ENCODE peak calls at places on chromosomes 5 and 9, in six cellular contexts. One of them, this sample, is unnamed.

GRCh38 chr5:172283020-172283861 is at the start of gene UBTD2:
- DNase-seq in suprapubic skin: peak; percentile 90
- DNase-seq in A549: peak; percentile 87
- DNase-seq in uterus: peak; percentile 85
- DNase-seq in NB4: peak; percentile 86
- DNase-seq in Peyer's patch: peak; percentile 74
- DNase-seq in this sample: peak; percentile 89

GRCh38 chr9:110351009-110351467 is 13.4 kb upstream of the TXNDC8 start:
- DNase-seq in uterus: no peak
- DNase-seq in NB4: no peak
- DNase-seq in suprapubic skin: no peak
- DNase-seq in A549: peak; percentile 16
- DNase-seq in Peyer's patch: no peak
- DNase-seq in this sample: no peak

GRCh38 chr9:103431809-103432208 is 436.7 kb downstream of the CYLC2 start:
- DNase-seq in A549: no peak
- DNase-seq in NB4: no peak
- DNase-seq in Peyer's patch: no peak
- DNase-seq in suprapubic skin: no peak
- DNase-seq in uterus: no peak
- DNase-seq in this sample: no peak

GRCh38 chr5:37836173-37837100 is 3.4 kb downstream of the GDNF start:
- DNase-seq in suprapubic skin: no peak
- DNase-seq in A549: peak; percentile 28
- DNase-seq in Peyer's patch: no peak
- DNase-seq in NB4: no peak
- DNase-seq in uterus: no peak
- DNase-seq in this sample: no peak

GRCh38 chr9:79574716-79575242 is 3.0 kb downstream of the TLE4 start:
- DNase-seq in NB4: no peak
- DNase-seq in Peyer's patch: no peak
- DNase-seq in A549: no peak
- DNase-seq in suprapubic skin: no peak
- DNase-seq in uterus: no peak
- DNase-seq in this sample: no peak

GRCh38 chr9:92715488-92716231 is 45.7 kb upstream of the IPPK start:
- DNase-seq in A549: no peak
- DNase-seq in Peyer's patch: no peak
- DNase-seq in uterus: peak; percentile 47
- DNase-seq in suprapubic skin: peak; percentile 83
- DNase-seq in NB4: peak; percentile 18
- DNase-seq in this sample: peak; percentile 45

GRCh38 chr9:12511726-12512125 is 181.5 kb upstream of the TYRP1 start:
- DNase-seq in uterus: no peak
- DNase-seq in Peyer's patch: no peak
- DNase-seq in NB4: no peak
- DNase-seq in A549: no peak
- DNase-seq in suprapubic skin: no peak
- DNase-seq in this sample: no peak

GRCh38 chr5:177964471-177964870 is 31.6 kb downstream of the PROP1 start:
- DNase-seq in uterus: no peak
- DNase-seq in A549: no peak
- DNase-seq in NB4: no peak
- DNase-seq in suprapubic skin: peak; percentile 50
- DNase-seq in Peyer's patch: no peak
- DNase-seq in this sample: no peak

GRCh38 chr5:172078726-172079345 is 72.4 kb upstream of the FBXW11 start:
- DNase-seq in NB4: peak; percentile 22
- DNase-seq in suprapubic skin: peak; percentile 52
- DNase-seq in Peyer's patch: no peak
- DNase-seq in uterus: no peak
- DNase-seq in A549: no peak
- DNase-seq in this sample: peak; percentile 68

GRCh38 chr9:36163840-36164175 is 5.4 kb upstream of the CCIN start:
- DNase-seq in NB4: no peak
- DNase-seq in A549: no peak
- DNase-seq in Peyer's patch: no peak
- DNase-seq in suprapubic skin: no peak
- DNase-seq in uterus: no peak
- DNase-seq in this sample: no peak

GRCh38 chr9:21081999-21082398 is 4.3 kb upstream of the IFNB1 start:
- DNase-seq in suprapubic skin: no peak
- DNase-seq in Peyer's patch: no peak
- DNase-seq in uterus: no peak
- DNase-seq in A549: no peak
- DNase-seq in NB4: peak; percentile 92
- DNase-seq in this sample: no peak

GRCh38 chr5:67272453-67273130 is 76.0 kb upstream of the CD180 start:
- DNase-seq in NB4: no peak
- DNase-seq in uterus: no peak
- DNase-seq in suprapubic skin: no peak
- DNase-seq in Peyer's patch: no peak
- DNase-seq in A549: no peak
- DNase-seq in this sample: no peak

GRCh38 chr9:95313010-95313498 is 4.5 kb downstream of the FANCC start:
- DNase-seq in Peyer's patch: peak; percentile 20
- DNase-seq in NB4: peak; percentile 38
- DNase-seq in A549: peak; percentile 92
- DNase-seq in uterus: no peak
- DNase-seq in suprapubic skin: no peak
- DNase-seq in this sample: peak; percentile 70

GRCh38 chr5:52945040-52945439 is 44.1 kb upstream of the ITGA2 start:
- DNase-seq in suprapubic skin: no peak
- DNase-seq in Peyer's patch: no peak
- DNase-seq in uterus: no peak
- DNase-seq in A549: no peak
- DNase-seq in NB4: no peak
- DNase-seq in this sample: no peak

GRCh38 chr9:86604741-86605140 is 250.5 kb upstream of the TUT7 start:
- DNase-seq in uterus: no peak
- DNase-seq in A549: no peak
- DNase-seq in Peyer's patch: no peak
- DNase-seq in suprapubic skin: no peak
- DNase-seq in NB4: no peak
- DNase-seq in this sample: no peak

GRCh38 chr5:176803027-176803942 is 7.1 kb upstream of the UNC5A start:
- DNase-seq in uterus: no peak
- DNase-seq in NB4: no peak
- DNase-seq in suprapubic skin: no peak
- DNase-seq in A549: no peak
- DNase-seq in Peyer's patch: no peak
- DNase-seq in this sample: no peak

GRCh38 chr5:76082790-76083554 is at the start of gene SV2C:
- DNase-seq in Peyer's patch: no peak
- DNase-seq in suprapubic skin: no peak
- DNase-seq in A549: no peak
- DNase-seq in NB4: no peak
- DNase-seq in uterus: no peak
- DNase-seq in this sample: no peak

GRCh38 chr9:131747352-131747751 is 7.5 kb upstream of the RAPGEF1 start:
- DNase-seq in Peyer's patch: no peak
- DNase-seq in NB4: peak; percentile 85
- DNase-seq in A549: no peak
- DNase-seq in uterus: no peak
- DNase-seq in suprapubic skin: no peak
- DNase-seq in this sample: no peak

GRCh38 chr9:76619645-76620044 is 144.6 kb upstream of the PCA3 start:
- DNase-seq in suprapubic skin: no peak
- DNase-seq in A549: no peak
- DNase-seq in Peyer's patch: no peak
- DNase-seq in NB4: no peak
- DNase-seq in uterus: no peak
- DNase-seq in this sample: no peak

GRCh38 chr9:21852751-21853150 is 50.3 kb downstream of the MTAP start:
- DNase-seq in suprapubic skin: no peak
- DNase-seq in uterus: no peak
- DNase-seq in A549: no peak
- DNase-seq in NB4: no peak
- DNase-seq in Peyer's patch: no peak
- DNase-seq in this sample: no peak

GRCh38 chr9:92964981-92965758 is 17.8 kb downstream of the FGD3 start:
- DNase-seq in Peyer's patch: peak; percentile 81
- DNase-seq in uterus: no peak
- DNase-seq in suprapubic skin: peak; percentile 78
- DNase-seq in A549: no peak
- DNase-seq in NB4: peak; percentile 88
- DNase-seq in this sample: peak; percentile 81

GRCh38 chr5:152364899-152365298 is 40.2 kb downstream of the NMUR2 start:
- DNase-seq in Peyer's patch: no peak
- DNase-seq in A549: no peak
- DNase-seq in suprapubic skin: no peak
- DNase-seq in uterus: no peak
- DNase-seq in NB4: no peak
- DNase-seq in this sample: no peak

GRCh38 chr5:73940026-73940425 is 314.0 kb downstream of the ARHGEF28 start:
- DNase-seq in A549: no peak
- DNase-seq in NB4: no peak
- DNase-seq in suprapubic skin: no peak
- DNase-seq in uterus: no peak
- DNase-seq in Peyer's patch: no peak
- DNase-seq in this sample: no peak

GRCh38 chr5:2895196-2895595 is 143.7 kb upstream of the IRX2 start:
- DNase-seq in A549: no peak
- DNase-seq in NB4: no peak
- DNase-seq in suprapubic skin: peak; percentile 35
- DNase-seq in uterus: no peak
- DNase-seq in Peyer's patch: no peak
- DNase-seq in this sample: no peak

GRCh38 chr5:133790898-133791297 is 177.5 kb downstream of the C5orf15 start:
- DNase-seq in A549: no peak
- DNase-seq in uterus: no peak
- DNase-seq in NB4: no peak
- DNase-seq in suprapubic skin: no peak
- DNase-seq in Peyer's patch: no peak
- DNase-seq in this sample: no peak

GRCh38 chr5:127838661-127839060 is 135.5 kb downstream of the CCDC192 start:
- DNase-seq in Peyer's patch: no peak
- DNase-seq in uterus: no peak
- DNase-seq in suprapubic skin: no peak
- DNase-seq in A549: no peak
- DNase-seq in NB4: peak; percentile 63
- DNase-seq in this sample: no peak

GRCh38 chr5:132561601-132562000 is 4.8 kb downstream of the RAD50 start:
- DNase-seq in uterus: no peak
- DNase-seq in A549: no peak
- DNase-seq in NB4: peak; percentile 4
- DNase-seq in suprapubic skin: no peak
- DNase-seq in Peyer's patch: no peak
- DNase-seq in this sample: no peak

GRCh38 chr5:106822851-106823250 is 847.9 kb downstream of the EFNA5 start:
- DNase-seq in A549: no peak
- DNase-seq in suprapubic skin: no peak
- DNase-seq in uterus: no peak
- DNase-seq in Peyer's patch: no peak
- DNase-seq in NB4: no peak
- DNase-seq in this sample: no peak

GRCh38 chr5:173953528-173954090 is 35.4 kb upstream of the C5orf47 start:
- DNase-seq in suprapubic skin: no peak
- DNase-seq in uterus: no peak
- DNase-seq in NB4: no peak
- DNase-seq in Peyer's patch: no peak
- DNase-seq in A549: no peak
- DNase-seq in this sample: no peak

GRCh38 chr5:69364850-69365249 is 4.5 kb downstream of the AK6 start:
- DNase-seq in NB4: peak; percentile 5
- DNase-seq in A549: no peak
- DNase-seq in Peyer's patch: no peak
- DNase-seq in uterus: no peak
- DNase-seq in suprapubic skin: no peak
- DNase-seq in this sample: no peak

GRCh38 chr9:124340219-124341069 is 74.8 kb downstream of the PSMB7 start:
- DNase-seq in Peyer's patch: no peak
- DNase-seq in A549: no peak
- DNase-seq in suprapubic skin: no peak
- DNase-seq in NB4: no peak
- DNase-seq in uterus: no peak
- DNase-seq in this sample: no peak
- TF ChIP-seq POLR2A in Peyer's patch: no peak
- TF ChIP-seq POLR2A in A549: no peak
- TF ChIP-seq POLR2A in suprapubic skin: no peak
- TF ChIP-seq POLR2A in NB4: no peak
- TF ChIP-seq POLR2A in uterus: no peak
- TF ChIP-seq POLR2A in this sample: no peak

GRCh38 chr5:134905246-134905996 is 490 bp downstream of the PCBD2 start:
- DNase-seq in uterus: peak; percentile 18
- DNase-seq in Peyer's patch: peak; percentile 59
- DNase-seq in A549: peak; percentile 40
- DNase-seq in NB4: peak; percentile 80
- DNase-seq in suprapubic skin: peak; percentile 79
- DNase-seq in this sample: no peak

GRCh38 chr5:134906811-134907210 is 1.9 kb downstream of the PCBD2 start:
- DNase-seq in NB4: no peak
- DNase-seq in suprapubic skin: no peak
- DNase-seq in A549: no peak
- DNase-seq in Peyer's patch: no peak
- DNase-seq in uterus: no peak
- DNase-seq in this sample: no peak

GRCh38 chr5:134904621-134905245 is at the start of gene PCBD2:
- DNase-seq in NB4: peak; percentile 96
- DNase-seq in uterus: peak; percentile 89
- DNase-seq in suprapubic skin: peak; percentile 93
- DNase-seq in Peyer's patch: peak; percentile 88
- DNase-seq in A549: peak; percentile 83
- DNase-seq in this sample: peak; percentile 97

GRCh38 chr5:134902071-134902801 is 2.7 kb upstream of the PCBD2 start:
- DNase-seq in A549: no peak
- DNase-seq in Peyer's patch: peak; percentile 61
- DNase-seq in suprapubic skin: no peak
- DNase-seq in NB4: peak; percentile 75
- DNase-seq in uterus: no peak
- DNase-seq in this sample: no peak
- H3K4me3 ChIP-seq in A549: no peak overlapping the region
- H3K4me3 ChIP-seq in Peyer's patch: no peak overlapping the region
- H3K4me3 ChIP-seq in suprapubic skin: no peak overlapping the region
- H3K4me3 ChIP-seq in NB4: no peak overlapping the region
- H3K4me3 ChIP-seq in uterus: no peak overlapping the region
- H3K4me3 ChIP-seq in this sample: no peak overlapping the region

DNA sequence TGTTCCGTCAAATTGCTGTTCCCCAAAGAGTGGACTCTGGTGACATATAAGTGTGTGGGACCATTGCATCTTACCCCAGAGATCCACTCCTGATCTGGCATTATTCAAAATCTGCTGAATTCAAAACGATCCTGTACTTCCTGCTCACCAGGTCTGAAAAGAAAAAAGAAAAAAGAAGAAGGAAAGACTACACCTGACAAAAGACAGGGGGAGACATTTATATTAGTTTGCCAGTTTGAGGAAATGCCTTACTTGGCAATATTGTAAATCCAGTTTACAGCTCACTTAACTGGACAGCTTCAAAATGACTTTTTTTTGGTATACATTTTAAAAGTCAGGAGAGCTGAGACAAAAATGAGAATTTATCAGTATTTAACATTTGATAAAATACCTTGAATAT is 15.0 kb upstream of the GRHPR start:
- DNase-seq in Peyer's patch: no peak
- DNase-seq in NB4: no peak
- DNase-seq in uterus: no peak
- DNase-seq in suprapubic skin: no peak
- DNase-seq in A549: peak; percentile 43
- DNase-seq in this sample: no peak
- TF ChIP-seq CTCF in Peyer's patch: peak; percentile 20
- TF ChIP-seq CTCF in NB4: no peak
- TF ChIP-seq CTCF in uterus: no peak
- TF ChIP-seq CTCF in suprapubic skin: no peak
- TF ChIP-seq CTCF in A549: peak; percentile 29
- TF ChIP-seq CTCF in this sample: no peak

GRCh38 chr9:134422301-134422700 is 96.0 kb downstream of the RXRA start:
- DNase-seq in NB4: no peak
- DNase-seq in Peyer's patch: no peak
- DNase-seq in A549: no peak
- DNase-seq in suprapubic skin: no peak
- DNase-seq in uterus: peak; percentile 79
- DNase-seq in this sample: no peak
- TF ChIP-seq POLR2A in NB4: no peak
- TF ChIP-seq POLR2A in Peyer's patch: no peak
- TF ChIP-seq POLR2A in A549: no peak
- TF ChIP-seq POLR2A in suprapubic skin: no peak
- TF ChIP-seq POLR2A in uterus: no peak
- TF ChIP-seq POLR2A in this sample: no peak

This sample was measured in heart left ventricle.